ENCODE peak calls at places on chromosome 9, in six cellular contexts. U is suprapubic skin, Z is stomach, I is HCT116, A is prostate gland, D is breast epithelium. G is an unnamed sample.

GRCh38 chr9:97396256-97396655 is 15.6 kb upstream of the TDRD7 start:
- DNase-seq in U (no peak), Z (no peak), I (no peak), A (no peak), D (no peak), G (no peak)

GRCh38 chr9:123267481-123268239 is 726 bp downstream of the STRBP start:
- DNase-seq in U (peak), Z (peak), I (no peak), A (no peak), D (no peak), G (no peak)

GRCh38 chr9:134375430-134376385 is 49.5 kb downstream of the RXRA start:
- DNase-seq in U (no peak), Z (no peak), I (no peak), A (peak), D (peak), G (no peak)

GRCh38 chr9:123599781-123600180 is 243.8 kb downstream of the CRB2 start:
- DNase-seq in U (no peak), Z (no peak), I (no peak), A (no peak), D (no peak), G (peak)

GRCh38 chr9:110606179-110606578 is 26.6 kb upstream of the SVEP1 start:
- DNase-seq in U (no peak), Z (no peak), I (no peak), A (no peak), D (no peak), G (no peak)

GRCh38 chr9:130470269-130470668 is 25.5 kb downstream of the ASS1 start:
- DNase-seq in U (no peak), Z (no peak), I (no peak), A (no peak), D (no peak), G (no peak)

GRCh38 chr9:77014597-77015263 is 4.7 kb upstream of the FOXB2 start:
- DNase-seq in U (no peak), Z (no peak), I (no peak), A (no peak), D (no peak), G (peak)

GRCh38 chr9:130399768-130400167 is 45.0 kb upstream of the ASS1 start:
- DNase-seq in U (no peak), Z (no peak), I (no peak), A (no peak), D (no peak), G (no peak)

GRCh38 chr9:124969401-124969800 is 28.5 kb upstream of the GOLGA1 start:
- DNase-seq in U (no peak), Z (no peak), I (no peak), A (no peak), D (no peak), G (no peak)

GRCh38 chr9:114225534-114226288 is 70.4 kb downstream of the COL27A1 start:
- DNase-seq in U (no peak), Z (no peak), I (no peak), A (no peak), D (no peak), G (no peak)

GRCh38 chr9:133269537-133270357 is 5.3 kb downstream of the ABO start:
- DNase-seq in U (no peak), Z (no peak), I (no peak), A (no peak), D (no peak), G (no peak)

GRCh38 chr9:102461441-102461840 is 533.7 kb upstream of the CYLC2 start:
- DNase-seq in U (no peak), Z (no peak), I (no peak), A (no peak), D (no peak), G (no peak)

GRCh38 chr9:131276107-131276888 is at the start of gene FAM78A:
- DNase-seq in U (no peak), Z (peak), I (no peak), A (no peak), D (no peak), G (no peak)

GRCh38 chr9:96061293-96061987 is 185.9 kb downstream of the ERCC6L2 start:
- DNase-seq in U (no peak), Z (peak), I (peak), A (peak), D (no peak), G (no peak)

GRCh38 chr9:68614121-68614520 is 73.4 kb upstream of the TMEM252 start:
- DNase-seq in U (no peak), Z (no peak), I (no peak), A (no peak), D (no peak), G (no peak)

GRCh38 chr9:86557063-86557766 is 203.0 kb upstream of the TUT7 start:
- DNase-seq in U (no peak), Z (no peak), I (no peak), A (no peak), D (no peak), G (no peak)

DNA sequence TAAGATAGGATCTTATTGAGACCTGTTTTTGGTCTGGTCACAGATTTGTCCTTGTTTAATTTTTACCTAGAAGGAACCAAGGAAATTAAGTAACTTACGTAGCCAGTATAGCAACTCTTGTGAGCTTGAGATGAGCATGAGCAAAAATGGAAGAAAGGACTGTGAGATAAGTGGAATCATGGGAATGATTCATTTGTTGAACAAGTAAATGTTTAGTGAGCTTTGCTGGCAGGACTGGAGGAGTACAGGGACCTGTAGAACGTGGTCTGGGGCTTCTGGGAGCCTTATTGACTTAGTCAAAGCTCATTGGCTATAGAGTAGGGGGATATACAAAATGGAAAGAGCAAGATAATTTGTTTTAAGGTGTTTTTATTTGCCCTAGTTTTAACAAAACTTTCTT is 3.0 kb downstream of the RAD23B start:
- DNase-seq in U (no peak), Z (no peak), I (no peak), A (peak), D (no peak), G (no peak)
- H3K4me3 ChIP-seq in U (peak), Z (no peak), I (peak), A (no peak), D (peak), G (peak)

GRCh38 chr9:136792321-136793062 is 1.3 kb downstream of the TMEM141 start:
- DNase-seq in U (no peak), Z (no peak), I (no peak), A (no peak), D (no peak), G (no peak)
- TF ChIP-seq POLR2AphosphoS5 in U (no peak), Z (no peak), I (no peak), A (no peak), D (no peak), G (no peak)

GRCh38 chr9:35618325-35618727 is at the start of gene CD72:
- DNase-seq in U (peak), Z (no peak), I (no peak), A (no peak), D (no peak), G (no peak)
- TF ChIP-seq POLR2A in U (no peak), Z (no peak), I (no peak), A (no peak), D (no peak), G (no peak)

DNA sequence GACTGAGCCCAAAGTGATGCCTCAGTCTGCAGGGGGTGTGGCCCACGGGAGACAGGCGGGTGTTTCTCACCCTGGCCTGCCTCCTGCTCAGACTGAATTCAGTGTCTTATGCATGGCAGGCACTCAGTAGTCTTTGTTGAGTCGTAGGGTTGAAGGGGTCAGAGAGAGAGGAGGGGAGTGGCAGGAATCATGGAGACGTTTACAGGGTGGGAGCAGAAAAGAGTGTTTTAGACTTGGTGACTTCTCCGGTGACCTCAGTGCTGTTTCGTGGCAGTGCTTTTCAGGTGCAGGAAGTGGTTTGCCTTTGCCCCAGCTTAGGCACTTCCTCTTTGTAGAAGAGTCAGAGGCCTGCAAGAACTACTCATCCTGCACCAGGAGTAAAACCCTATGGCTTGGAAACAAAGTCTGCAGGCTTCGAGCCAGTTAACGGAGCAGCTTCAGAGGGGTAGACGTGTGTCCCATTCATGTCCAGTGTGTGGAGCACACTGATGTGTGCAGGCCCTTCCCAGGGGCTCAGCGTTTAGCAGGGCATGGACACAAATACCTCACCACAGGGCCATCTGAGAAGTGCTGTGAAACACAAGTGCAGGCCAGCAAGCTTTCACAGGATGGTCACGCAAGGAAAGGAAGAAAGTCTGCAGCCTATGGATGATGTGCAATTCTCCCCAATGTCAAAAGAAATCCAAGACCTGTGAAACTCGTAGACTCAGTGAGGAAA is 24.5 kb upstream of the SEMA4D start:
- DNase-seq in U (no peak), Z (peak), I (no peak), A (no peak), D (no peak), G (no peak)
- H3K4me3 ChIP-seq in U (no peak), Z (no peak), I (no peak), A (no peak), D (no peak), G (no peak)

GRCh38 chr9:106878943-106879916 is 16.3 kb downstream of the ZNF462 start:
- DNase-seq in U (no peak), Z (no peak), I (no peak), A (peak), D (peak), G (no peak)
- TF ChIP-seq POLR2AphosphoS5 in U (no peak), Z (peak), I (no peak), A (peak), D (peak), G (peak)

DNA sequence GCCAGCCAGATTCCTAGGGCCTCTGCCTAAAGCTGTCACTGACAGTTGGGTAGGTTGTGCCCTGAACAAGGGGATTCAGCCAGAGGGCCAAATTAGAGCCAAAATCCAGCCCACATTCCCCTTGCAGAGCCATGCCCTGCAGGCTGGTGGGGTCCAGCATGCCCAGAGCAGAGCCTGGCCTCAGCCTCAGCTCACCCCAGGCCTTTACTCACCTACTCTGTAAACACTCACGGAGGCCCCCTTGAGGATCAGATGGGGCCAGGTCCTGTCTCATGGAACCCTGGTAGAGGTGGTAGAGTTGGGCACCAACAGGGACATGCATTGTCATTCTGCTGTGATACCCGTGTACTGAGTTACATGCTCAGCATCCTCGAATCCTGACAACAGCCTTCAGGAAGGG is 74.9 kb downstream of the LMX1B start:
- DNase-seq in U (no peak), Z (no peak), I (no peak), A (no peak), D (no peak), G (no peak)
- TF ChIP-seq POLR2A in U (no peak), Z (no peak), I (no peak), A (no peak), D (no peak), G (no peak)

GRCh38 chr9:16821344-16821743 is 49.1 kb downstream of the BNC2 start:
- DNase-seq in U (no peak), Z (no peak), I (no peak), A (no peak), D (no peak), G (no peak)

GRCh38 chr9:16825364-16825763 is 45.1 kb downstream of the BNC2 start:
- DNase-seq in U (no peak), Z (no peak), I (no peak), A (no peak), D (no peak), G (no peak)

GRCh38 chr9:16825971-16826370 is 44.5 kb downstream of the BNC2 start:
- DNase-seq in U (no peak), Z (no peak), I (no peak), A (no peak), D (no peak), G (no peak)

GRCh38 chr9:16828335-16829281 is 41.9 kb downstream of the BNC2 start:
- DNase-seq in U (peak), Z (no peak), I (no peak), A (no peak), D (no peak), G (no peak)

GRCh38 chr9:16824545-16825041 is 45.9 kb downstream of the BNC2 start:
- DNase-seq in U (peak), Z (no peak), I (no peak), A (peak), D (peak), G (no peak)
- H3K4me3 ChIP-seq in U (no peak), Z (no peak), I (no peak), A (no peak), D (no peak), G (no peak)

GRCh38 chr9:22129633-22130032 is 120.5 kb upstream of the CDKN2B start:
- DNase-seq in U (no peak), Z (no peak), I (no peak), A (no peak), D (no peak), G (no peak)

GRCh38 chr9:22129134-22129533 is 120.0 kb upstream of the CDKN2B start:
- DNase-seq in U (no peak), Z (no peak), I (no peak), A (no peak), D (no peak), G (no peak)

GRCh38 chr9:22119537-22120167 is 110.5 kb upstream of the CDKN2B start:
- DNase-seq in U (no peak), Z (no peak), I (no peak), A (no peak), D (no peak), G (no peak)

GRCh38 chr9:22120595-22120994 is 111.5 kb upstream of the CDKN2B start:
- DNase-seq in U (no peak), Z (no peak), I (no peak), A (no peak), D (no peak), G (no peak)

GRCh38 chr9:22124263-22125011 is 115.3 kb upstream of the CDKN2B start:
- DNase-seq in U (no peak), Z (peak), I (no peak), A (no peak), D (no peak), G (no peak)
- TF ChIP-seq POLR2AphosphoS5 in U (no peak), Z (no peak), I (no peak), A (no peak), D (no peak), G (no peak)